ENCODE peak calls at places on chromosomes 7 and 10, in nine cellular contexts. L is CD4-positive, CD25-positive, alpha-beta regulatory T cell; C is epithelial cell of esophagus; J is tibial artery; B is AG09309; G is HFF-Myc; I is heart left ventricle; H is psoas muscle; S is hepatocyte. W is an unnamed sample.
A peak's percentile ranks its signal among the peaks of the same experiment; 100 is the strongest.

GRCh38 chr7:148628011-148628410 is 37.4 kb downstream of the C7orf33 start:
- DNase-seq in L (no peak), C (no peak), J (no peak), B (no peak), G (no peak), I (no peak), H (no peak), S (no peak), W (no peak)

GRCh38 chr10:94524146-94524545 is 21.4 kb upstream of the HELLS start:
- DNase-seq in L (no peak), C (no peak), J (no peak), B (peak; percentile 69), G (no peak), I (no peak), H (no peak), S (no peak), W (no peak)

GRCh38 chr7:80636709-80637108 is 1.7 kb upstream of the CD36 start:
- DNase-seq in L (no peak), C (no peak), J (no peak), B (no peak), G (no peak), I (no peak), H (no peak), S (no peak), W (no peak)

GRCh38 chr10:79069325-79070090 is 742 bp downstream of the ZMIZ1 start:
- DNase-seq in L (peak; percentile 54), C (peak; percentile 64), J (peak; percentile 60), B (no peak), G (no peak), I (peak; percentile 56), H (peak; percentile 69), S (peak; percentile 72), W (peak; percentile 76)

GRCh38 chr10:70433581-70434280 is 7.8 kb downstream of the NODAL start:
- DNase-seq in L (no peak), C (no peak), J (no peak), B (no peak), G (no peak), I (no peak), H (no peak), S (no peak), W (no peak)

GRCh38 chr10:122149138-122149606 is 121.9 kb upstream of the BTBD16 start:
- DNase-seq in L (no peak), C (no peak), J (peak; percentile 67), B (no peak), G (no peak), I (peak; percentile 85), H (peak; percentile 73), S (no peak), W (peak; percentile 74)

GRCh38 chr10:103793429-103793828 is 61.9 kb downstream of the SH3PXD2A start:
- DNase-seq in L (no peak), C (peak; percentile 37), J (no peak), B (no peak), G (no peak), I (no peak), H (no peak), S (no peak), W (no peak)

GRCh38 chr10:7862121-7862514 is 43.8 kb downstream of the TAF3 start:
- DNase-seq in L (no peak), C (no peak), J (no peak), B (no peak), G (no peak), I (no peak), H (no peak), S (no peak), W (no peak)

GRCh38 chr7:111752022-111752582 is 189.8 kb upstream of the IMMP2L start:
- DNase-seq in L (peak; percentile 23), C (peak; percentile 67), J (no peak), B (no peak), G (no peak), I (peak; percentile 47), H (peak; percentile 39), S (peak; percentile 61), W (no peak)

GRCh38 chr10:132570771-132571564 is 33.4 kb downstream of the INPP5A start:
- DNase-seq in L (no peak), C (peak; percentile 85), J (peak; percentile 58), B (no peak), G (no peak), I (no peak), H (no peak), S (no peak), W (no peak)

GRCh38 chr10:61336831-61337230 is 116.3 kb downstream of the TMEM26 start:
- DNase-seq in L (no peak), C (no peak), J (no peak), B (no peak), G (no peak), I (no peak), H (no peak), S (no peak), W (no peak)

GRCh38 chr7:51059493-51059892 is 257.1 kb downstream of the COBL start:
- DNase-seq in L (no peak), C (no peak), J (no peak), B (no peak), G (no peak), I (no peak), H (no peak), S (no peak), W (no peak)

GRCh38 chr7:151895008-151895661 is 18.2 kb upstream of the PRKAG2 start:
- DNase-seq in L (no peak), C (peak; percentile 64), J (no peak), B (no peak), G (no peak), I (no peak), H (no peak), S (no peak), W (peak; percentile 42)

GRCh38 chr7:52609511-52609910 is 425.9 kb upstream of the POM121L12 start:
- DNase-seq in L (no peak), C (no peak), J (no peak), B (no peak), G (no peak), I (no peak), H (no peak), S (no peak), W (no peak)

GRCh38 chr10:29186221-29186620 is 102.6 kb upstream of the LYZL1 start:
- DNase-seq in L (no peak), C (no peak), J (no peak), B (no peak), G (no peak), I (no peak), H (no peak), S (no peak), W (no peak)

GRCh38 chr10:45154481-45154880 is 153.8 kb downstream of the ZNF22 start:
- DNase-seq in L (no peak), C (peak; percentile 22), J (no peak), B (no peak), G (no peak), I (no peak), H (no peak), S (no peak), W (no peak)

GRCh38 chr10:21715531-21716195 is 181.6 kb downstream of the MLLT10 start:
- DNase-seq in L (no peak), C (peak; percentile 60), J (no peak), B (no peak), G (no peak), I (no peak), H (no peak), S (no peak), W (no peak)

GRCh38 chr10:119521443-119522204 is 20.9 kb downstream of the RGS10 start:
- DNase-seq in L (no peak), C (peak; percentile 78), J (no peak), B (no peak), G (peak; percentile 67), I (no peak), H (no peak), S (no peak), W (no peak)

GRCh38 chr10:78175444-78175843 is 141.8 kb downstream of the RPS24 start:
- DNase-seq in L (no peak), C (no peak), J (no peak), B (no peak), G (no peak), I (no peak), H (no peak), S (no peak), W (no peak)

GRCh38 chr7:45078199-45078681 is 10.5 kb downstream of the NACAD start:
- DNase-seq in L (no peak), C (no peak), J (no peak), B (no peak), G (no peak), I (no peak), H (no peak), S (no peak), W (no peak)
- H3K4me3 ChIP-seq in L (no peak overlapping the region), C (no peak overlapping the region), J (no peak overlapping the region), B (no peak overlapping the region), G (no peak overlapping the region), I (no peak overlapping the region), H (no peak overlapping the region), S (no peak overlapping the region), W (no peak overlapping the region)

GRCh38 chr7:6531492-6532279 is 19.6 kb downstream of the GRID2IP start:
- DNase-seq in L (no peak), C (no peak), J (no peak), B (no peak), G (no peak), I (no peak), H (no peak), S (no peak), W (no peak)
- H3K4me3 ChIP-seq in L (no peak overlapping the region), C (no peak overlapping the region), J (no peak overlapping the region), B (no peak overlapping the region), G (no peak overlapping the region), I (no peak overlapping the region), H (peak overlapping the region; percentile 54), S (no peak overlapping the region), W (no peak overlapping the region)

DNA sequence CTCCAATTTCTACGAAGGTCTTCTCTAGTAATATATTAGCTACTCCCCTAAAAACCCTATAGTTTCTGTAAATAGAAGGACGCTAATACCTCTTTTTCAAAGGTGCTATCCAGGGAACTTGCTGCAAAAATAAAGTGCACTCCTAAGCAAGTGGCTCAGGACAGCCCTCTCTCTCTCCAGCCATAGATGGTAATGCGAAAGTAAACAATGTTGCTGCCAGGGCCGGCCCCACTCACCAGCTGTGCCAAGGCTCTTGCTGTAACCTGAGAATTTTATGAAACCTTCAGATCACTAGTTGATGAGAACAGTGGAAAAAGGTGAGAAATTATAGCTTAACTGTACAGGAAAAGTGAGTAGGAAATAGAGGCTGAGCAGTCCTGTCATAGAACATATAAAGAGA is 10.9 kb upstream of the TAS2R39 start:
- DNase-seq in L (no peak), C (peak; percentile 49), J (no peak), B (no peak), G (no peak), I (no peak), H (no peak), S (no peak), W (no peak)
- H3K4me3 ChIP-seq in L (no peak overlapping the region), C (no peak overlapping the region), J (no peak overlapping the region), B (no peak overlapping the region), G (no peak overlapping the region), I (no peak overlapping the region), H (peak overlapping the region; percentile 51), S (no peak overlapping the region), W (no peak overlapping the region)

DNA sequence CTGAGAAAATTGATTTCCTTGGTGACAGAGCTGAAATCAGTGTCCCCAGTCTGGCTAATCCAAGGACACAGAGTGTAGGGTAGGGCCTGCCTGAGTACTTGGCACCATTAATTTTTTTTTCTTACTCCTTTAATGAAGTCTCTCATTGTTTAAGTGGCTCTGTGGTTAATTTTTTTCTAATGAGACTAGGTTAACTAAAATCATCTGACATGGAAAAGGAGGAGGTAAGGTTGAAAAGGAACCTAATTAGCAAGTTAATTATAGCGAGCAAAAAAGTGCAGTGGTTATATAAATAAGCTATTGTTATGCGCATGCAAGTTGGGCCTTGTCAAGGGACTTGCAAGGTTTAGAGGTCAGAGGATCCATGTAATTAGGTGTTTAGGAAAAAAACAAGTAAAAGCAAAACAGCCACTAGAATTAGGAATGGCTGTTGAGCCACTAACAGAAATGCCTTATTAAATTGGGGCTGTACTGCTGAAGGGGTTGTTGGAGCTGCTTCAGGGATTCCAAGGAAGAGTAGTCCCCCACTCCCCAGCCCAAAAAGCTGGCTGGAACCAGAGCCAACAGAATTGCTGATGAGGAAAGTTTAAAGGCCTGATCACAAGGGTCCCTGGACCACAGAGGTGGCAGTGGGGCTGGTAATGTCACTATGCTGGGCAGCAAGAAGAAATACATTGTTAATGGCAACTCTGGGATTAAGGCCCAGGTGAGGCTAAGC is 58.9 kb upstream of the STRIP2 start:
- DNase-seq in L (no peak), C (no peak), J (no peak), B (no peak), G (no peak), I (no peak), H (no peak), S (no peak), W (no peak)
- H3K4me3 ChIP-seq in L (no peak overlapping the region), C (no peak overlapping the region), J (no peak overlapping the region), B (no peak overlapping the region), G (no peak overlapping the region), I (no peak overlapping the region), H (no peak overlapping the region), S (no peak overlapping the region), W (no peak overlapping the region)

W was measured in ascending aorta.